ENCODE peak calls at places on chromosomes 11 and 22, in six cellular contexts. L is mesothelial cell of epicardium; R is activated T-helper 1 cell treated with anti-CD3 and anti-CD28 coated beads, Interleukin-2, amount 50 U/mL, for 16 hours; J is cardiac muscle cell; V is nephron progenitor cell; B is stimulated activated CD4-positive, alpha-beta T cell treated with anti-CD3 and anti-CD28 coated beads, TNF-alpha, amount 100 ng/mL, for 24 hours. T is an unnamed sample.

GRCh38 chr11:73288873-73289707 is 17.0 kb downstream of the P2RY6 start:
- DNase-seq in L (peak), R (no peak), J (peak), V (peak), B (no peak), T (peak)

GRCh38 chr11:112837162-112837826 is 123.9 kb upstream of the NCAM1 start:
- DNase-seq in L (no peak), R (no peak), J (no peak), V (no peak), B (no peak), T (no peak)

GRCh38 chr11:99911116-99911515 is 776.0 kb upstream of the ARHGAP42 start:
- DNase-seq in L (no peak), R (no peak), J (no peak), V (no peak), B (no peak), T (no peak)

GRCh38 chr11:115760528-115760837 is 256.3 kb upstream of the CADM1 start:
- DNase-seq in L (no peak), R (no peak), J (no peak), V (peak), B (no peak), T (no peak)

GRCh38 chr11:117597083-117597482 is 199.9 kb downstream of the DSCAML1 start:
- DNase-seq in L (peak), R (no peak), J (peak), V (peak), B (no peak), T (peak)

GRCh38 chr11:19075636-19076035 is 15.1 kb upstream of the MRGPRX2 start:
- DNase-seq in L (no peak), R (no peak), J (no peak), V (no peak), B (no peak), T (no peak)

GRCh38 chr22:28027453-28028448 is 108.7 kb upstream of the PITPNB start:
- DNase-seq in L (no peak), R (no peak), J (peak), V (peak), B (no peak), T (no peak)

GRCh38 chr11:2884424-2884815 is 1.2 kb downstream of the CDKN1C start:
- DNase-seq in L (no peak), R (no peak), J (peak), V (peak), B (no peak), T (peak)

GRCh38 chr11:112229746-112230433 is 3.7 kb downstream of the PTS start:
- DNase-seq in L (no peak), R (no peak), J (peak), V (no peak), B (no peak), T (no peak)

GRCh38 chr11:13284776-13285588 is 7.4 kb downstream of the BMAL1 start:
- DNase-seq in L (no peak), R (no peak), J (no peak), V (no peak), B (no peak), T (no peak)

GRCh38 chr11:3882671-3883070 is 27.2 kb downstream of the STIM1 start:
- DNase-seq in L (no peak), R (no peak), J (no peak), V (no peak), B (no peak), T (no peak)

GRCh38 chr11:12677131-12677530 is 2.9 kb downstream of the TEAD1 start:
- DNase-seq in L (no peak), R (no peak), J (peak), V (no peak), B (no peak), T (no peak)

GRCh38 chr11:78414321-78415051 is 3.1 kb downstream of the GAB2 start:
- DNase-seq in L (no peak), R (no peak), J (peak), V (no peak), B (no peak), T (peak)

GRCh38 chr22:40610329-40610850 is 26.1 kb downstream of the MRTFA start:
- DNase-seq in L (no peak), R (no peak), J (peak), V (no peak), B (no peak), T (no peak)

GRCh38 chr11:68881320-68881719 is 22.3 kb downstream of the MRPL21 start:
- DNase-seq in L (no peak), R (no peak), J (no peak), V (no peak), B (no peak), T (no peak)

GRCh38 chr11:123580557-123581275 is 73.7 kb downstream of the SCN3B start:
- DNase-seq in L (peak), R (peak), J (peak), V (peak), B (peak), T (peak)

GRCh38 chr11:4983851-4984250 is 10.8 kb upstream of the OR51L1 start:
- DNase-seq in L (no peak), R (no peak), J (no peak), V (peak), B (no peak), T (no peak)

GRCh38 chr22:46373838-46374662 is 38.5 kb downstream of the TRMU start:
- DNase-seq in L (no peak), R (no peak), J (no peak), V (no peak), B (no peak), T (no peak)

GRCh38 chr11:38460429-38460828 is 1862.4 kb upstream of the RAG2 start:
- DNase-seq in L (no peak), R (no peak), J (peak), V (no peak), B (no peak), T (no peak)

GRCh38 chr22:45009881-45010531 is at the start of gene PHF21B:
- DNase-seq in L (peak), R (no peak), J (peak), V (peak), B (no peak), T (peak)

GRCh38 chr11:132058211-132058772 is 687.9 kb downstream of the NTM start:
- DNase-seq in L (no peak), R (no peak), J (peak), V (no peak), B (no peak), T (no peak)

GRCh38 chr22:38788417-38788816 is 5.5 kb downstream of the DNAL4 start:
- DNase-seq in L (no peak), R (no peak), J (peak), V (no peak), B (no peak), T (peak)

GRCh38 chr22:46362934-46363515 is 27.5 kb downstream of the TRMU start:
- DNase-seq in L (no peak), R (no peak), J (no peak), V (no peak), B (no peak), T (no peak)

GRCh38 chr11:10514210-10514609 is 26.8 kb downstream of the RNF141 start:
- DNase-seq in L (no peak), R (no peak), J (peak), V (no peak), B (no peak), T (no peak)

GRCh38 chr11:48101044-48101733 is 115.4 kb upstream of the OR4B1 start:
- DNase-seq in L (no peak), R (no peak), J (no peak), V (no peak), B (no peak), T (no peak)

GRCh38 chr22:23060612-23061400 is 9.5 kb upstream of the GNAZ start:
- DNase-seq in L (no peak), R (no peak), J (no peak), V (no peak), B (no peak), T (no peak)

GRCh38 chr11:66022401-66023185 is 3.7 kb downstream of the CATSPER1 start:
- DNase-seq in L (peak), R (peak), J (peak), V (peak), B (peak), T (peak)